ENCODE peak calls at places on chromosomes 1 and 21, in ten cellular contexts. I, N, X, T, W, C, G, M, F and L are unnamed samples.
A peak's percentile ranks its signal among the peaks of the same experiment; 100 is the strongest.

GRCh38 chr1:201681375-201681774 is 142.4 kb downstream of the NAV1 start:
- DNase-seq in I (peak; percentile 42), W (no peak), N (no peak), C (no peak), G (no peak), X (peak; percentile 61), M (no peak), T (no peak), F (peak; percentile 78), L (no peak)

GRCh38 chr1:21162740-21163464 is 13.8 kb downstream of the EIF4G3 start:
- DNase-seq in W (no peak), N (no peak), G (no peak), C (no peak), F (no peak), M (no peak), I (no peak), T (no peak), X (no peak), L (no peak)

GRCh38 chr1:17922833-17923232 is 167.7 kb downstream of the ACTL8 start:
- DNase-seq in T (peak; percentile 64), X (peak; percentile 39), N (peak; percentile 61), W (no peak), M (no peak), F (peak; percentile 51), C (peak; percentile 86), G (peak; percentile 15), I (peak; percentile 19), L (peak; percentile 69)

GRCh38 chr1:94045465-94046056 is 75.4 kb downstream of the ABCA4 start:
- DNase-seq in N (no peak), C (peak; percentile 91), I (peak; percentile 84), G (peak; percentile 92), M (peak; percentile 94), W (peak; percentile 98), X (peak; percentile 95), T (peak; percentile 49), F (peak; percentile 92), L (peak; percentile 74)

GRCh38 chr1:241485554-241485992 is 34.0 kb downstream of the FH start:
- DNase-seq in C (peak; percentile 28), N (peak; percentile 44), W (no peak), T (no peak), I (no peak), X (no peak), F (no peak), G (peak; percentile 38), M (no peak), L (no peak)

GRCh38 chr1:192747942-192748341 is 60.9 kb upstream of the RGS2 start:
- DNase-seq in W (no peak), M (no peak), N (no peak), I (no peak), T (no peak), X (no peak), G (peak; percentile 42), F (no peak), C (no peak), L (no peak)

GRCh38 chr1:109370712-109371270 is 26.9 kb downstream of the SORT1 start:
- DNase-seq in C (no peak), F (no peak), X (no peak), T (no peak), G (peak; percentile 96), W (no peak), N (no peak), M (no peak), I (no peak), L (no peak)

GRCh38 chr1:224378855-224379631 is 22.4 kb downstream of the CNIH4 start:
- DNase-seq in X (no peak), F (no peak), G (no peak), T (no peak), M (no peak), I (no peak), W (no peak), C (no peak), N (no peak), L (no peak)

GRCh38 chr21:33587792-33588484 is 546 bp downstream of the DONSON start:
- DNase-seq in G (peak; percentile 38), T (no peak), N (peak; percentile 57), I (peak; percentile 49), X (peak; percentile 40), F (no peak), C (peak; percentile 64), W (peak; percentile 22), M (peak; percentile 56), L (peak; percentile 31)

GRCh38 chr1:234866007-234866866 is 256.3 kb upstream of the IRF2BP2 start:
- DNase-seq in T (no peak), X (peak; percentile 67), I (peak; percentile 57), N (no peak), M (peak; percentile 52), W (peak; percentile 71), F (peak; percentile 77), G (peak; percentile 92), C (no peak), L (no peak)

GRCh38 chr1:221011145-221011544 is 131.9 kb downstream of the HLX start:
- DNase-seq in G (no peak), C (no peak), T (no peak), N (no peak), F (peak; percentile 69), W (no peak), I (no peak), M (no peak), X (no peak), L (no peak)

GRCh38 chr1:23667411-23667810 is 24.2 kb upstream of the RPL11 start:
- DNase-seq in C (no peak), N (peak; percentile 77), G (no peak), T (no peak), M (no peak), X (no peak), W (no peak), I (no peak), F (no peak), L (no peak)

GRCh38 chr1:23670709-23671108 is 20.9 kb upstream of the RPL11 start:
- DNase-seq in C (no peak), W (no peak), F (no peak), N (no peak), M (no peak), X (no peak), T (no peak), I (no peak), G (no peak), L (no peak)

GRCh38 chr1:23673086-23673813 is 18.4 kb upstream of the RPL11 start:
- DNase-seq in M (no peak), G (peak; percentile 62), F (no peak), T (no peak), I (peak; percentile 31), W (no peak), C (peak; percentile 82), X (peak; percentile 49), N (no peak), L (peak; percentile 64)
- TF ChIP-seq CTCF in M (no peak), G (no peak), F (no peak), T (no peak), I (no peak), W (no peak), C (no peak), X (no peak), N (no peak), L (no peak)

GRCh38 chr1:200304146-200304545 is 105.7 kb downstream of the ZNF281 start:
- DNase-seq in M (no peak), T (no peak), N (no peak), G (no peak), C (no peak), X (no peak), W (no peak), F (no peak), I (no peak), L (no peak)

GRCh38 chr1:200302893-200303250 is 107.0 kb downstream of the ZNF281 start:
- DNase-seq in F (no peak), I (no peak), C (peak; percentile 63), X (peak; percentile 29), M (peak; percentile 49), G (peak; percentile 36), W (no peak), T (peak; percentile 40), N (no peak), L (peak; percentile 28)

GRCh38 chr1:200299571-200299970 is 110.3 kb downstream of the ZNF281 start:
- DNase-seq in X (no peak), I (no peak), W (no peak), T (no peak), C (no peak), F (no peak), G (no peak), M (no peak), N (no peak), L (no peak)

GRCh38 chr1:200301152-200301551 is 108.7 kb downstream of the ZNF281 start:
- DNase-seq in M (no peak), C (no peak), T (no peak), X (no peak), G (no peak), I (no peak), N (no peak), W (no peak), F (no peak), L (no peak)

DNA sequence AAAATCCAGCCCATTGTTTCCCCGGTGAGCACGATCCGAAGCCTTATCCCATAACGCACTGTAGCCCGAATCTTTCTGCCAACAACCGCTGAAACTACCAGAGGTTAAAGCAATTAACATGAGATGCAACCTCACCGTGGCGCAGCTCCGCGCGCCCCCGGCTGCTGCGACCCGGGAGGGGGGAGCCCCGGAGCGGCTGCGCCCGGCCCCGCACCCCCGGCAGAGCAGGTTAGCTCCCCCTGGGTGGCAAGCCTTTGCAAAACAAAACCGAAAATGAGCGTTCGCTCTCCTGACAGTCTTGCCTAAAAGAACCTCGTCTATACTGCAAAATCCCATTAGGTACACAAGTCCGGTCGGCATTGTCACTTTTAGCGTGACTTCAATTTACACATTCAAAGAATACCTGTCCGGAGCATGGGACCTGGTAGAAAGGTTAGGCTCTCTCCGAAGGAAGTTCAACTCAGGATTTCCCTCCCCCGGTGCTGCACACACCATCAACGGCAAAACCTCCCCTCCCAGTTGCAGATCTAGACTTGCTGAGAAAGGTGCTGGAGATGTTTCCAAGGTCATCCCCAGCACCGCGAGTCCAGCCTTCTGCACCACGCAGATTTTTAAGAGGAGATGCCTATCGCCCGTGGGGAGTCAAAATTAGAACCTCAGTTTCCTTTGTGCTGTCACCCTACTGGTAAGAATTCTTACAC is 107.5 kb downstream of the ZNF281 start:
- DNase-seq in F (no peak), T (peak; percentile 27), C (peak; percentile 42), N (peak; percentile 61), G (peak; percentile 58), W (peak; percentile 44), M (peak; percentile 53), I (no peak), X (peak; percentile 27), L (peak; percentile 30)
- TF ChIP-seq CTCF in F (no peak), T (no peak), C (no peak), N (peak; percentile 55), G (peak; percentile 25), W (no peak), M (no peak), I (no peak), X (no peak), L (no peak)

DNA sequence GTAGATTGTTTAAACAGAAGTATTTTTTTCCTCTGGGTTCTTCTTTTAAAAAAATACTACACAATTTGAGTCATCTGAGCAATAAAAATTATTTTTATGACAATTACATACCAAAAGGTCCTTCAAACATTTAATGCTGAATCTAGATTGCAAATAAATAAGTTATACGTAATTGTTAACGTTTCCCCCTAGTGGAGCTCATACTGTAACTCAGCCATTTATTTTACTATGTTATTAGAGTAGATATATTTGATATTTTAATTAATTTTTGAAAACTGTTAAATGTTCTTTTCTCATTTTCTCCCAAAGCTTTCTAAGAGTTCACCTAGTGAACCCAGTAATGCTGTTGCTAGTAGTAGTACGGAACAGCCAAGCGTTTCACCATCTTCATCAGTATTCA is 33.5 kb downstream of the ZMYM1 start:
- DNase-seq in F (no peak), C (no peak), W (no peak), I (no peak), N (peak; percentile 6), M (no peak), G (peak; percentile 29), X (no peak), T (no peak), L (no peak)
- TF ChIP-seq CTCF in F (no peak), C (peak; percentile 19), W (no peak), I (no peak), N (peak; percentile 69), M (no peak), G (no peak), X (peak; percentile 9), T (peak; percentile 39), L (peak; percentile 30)

GRCh38 chr1:231806623-231807470 is 180.3 kb downstream of the DISC1 start:
- DNase-seq in G (no peak), T (peak; percentile 66), X (peak; percentile 66), W (peak; percentile 62), C (peak; percentile 81), N (peak; percentile 37), M (peak; percentile 73), I (peak; percentile 35), F (no peak), L (peak; percentile 60)
- TF ChIP-seq CTCF in G (peak; percentile 12), T (peak; percentile 50), X (peak; percentile 58), W (peak; percentile 53), C (peak; percentile 68), N (peak; percentile 68), M (peak; percentile 59), I (peak; percentile 63), F (no peak), L (peak; percentile 55)